ENCODE peak calls at places on chromosome 2, in four cellular contexts. G is HepG2, N is A549, O is GM12878. T is an unnamed sample.
A peak's percentile ranks its signal among the peaks of the same experiment; 100 is the strongest.

GRCh38 chr2:17615728-17616351 is 75.3 kb downstream of the VSNL1 start:
- DNase-seq in G (peak; percentile 30), N (no peak), O (no peak), T (no peak)

GRCh38 chr2:231118122-231118942 is 6.5 kb downstream of the HTR2B start:
- DNase-seq in G (no peak), N (no peak), O (no peak), T (no peak)

GRCh38 chr2:233331536-233331935 is 22.8 kb upstream of the DGKD start:
- DNase-seq in G (no peak), N (no peak), O (peak; percentile 80), T (peak; percentile 98)

GRCh38 chr2:24893934-24894333 is 26.1 kb downstream of the ADCY3 start:
- DNase-seq in G (no peak), N (no peak), O (no peak), T (no peak)

GRCh38 chr2:65436169-65436824 is 3.9 kb upstream of the SPRED2 start:
- DNase-seq in G (peak; percentile 89), N (peak; percentile 73), O (no peak), T (peak; percentile 95)

GRCh38 chr2:100272848-100273329 is 49.4 kb downstream of the LONRF2 start:
- DNase-seq in G (no peak), N (no peak), O (no peak), T (no peak)

GRCh38 chr2:219441451-219442205 is 7.0 kb downstream of the SPEG start:
- DNase-seq in G (no peak), N (peak; percentile 64), O (no peak), T (peak; percentile 62)

GRCh38 chr2:99643824-99644787 is 154.3 kb upstream of the REV1 start:
- DNase-seq in G (no peak), N (no peak), O (no peak), T (no peak)

GRCh38 chr2:72965770-72966430 is 48.6 kb downstream of the EMX1 start:
- DNase-seq in G (no peak), N (no peak), O (no peak), T (no peak)

GRCh38 chr2:170262343-170262742 is 84.4 kb downstream of the MYO3B start:
- DNase-seq in G (no peak), N (no peak), O (no peak), T (no peak)

GRCh38 chr2:164039270-164039669 is 303.5 kb upstream of the FIGN start:
- DNase-seq in G (no peak), N (no peak), O (no peak), T (no peak)

GRCh38 chr2:239932881-239933735 is 92.0 kb downstream of the NDUFA10 start:
- DNase-seq in G (no peak), N (no peak), O (no peak), T (no peak)

GRCh38 chr2:38922389-38922788 is 32.7 kb downstream of the ARHGEF33 start:
- DNase-seq in G (peak; percentile 56), N (no peak), O (no peak), T (no peak)

GRCh38 chr2:200422532-200423262 is 87.2 kb downstream of the KCTD18 start:
- DNase-seq in G (no peak), N (no peak), O (no peak), T (no peak)
- TF ChIP-seq CTCF in G (no peak), N (peak; percentile 16), O (no peak), T (no peak)

DNA sequence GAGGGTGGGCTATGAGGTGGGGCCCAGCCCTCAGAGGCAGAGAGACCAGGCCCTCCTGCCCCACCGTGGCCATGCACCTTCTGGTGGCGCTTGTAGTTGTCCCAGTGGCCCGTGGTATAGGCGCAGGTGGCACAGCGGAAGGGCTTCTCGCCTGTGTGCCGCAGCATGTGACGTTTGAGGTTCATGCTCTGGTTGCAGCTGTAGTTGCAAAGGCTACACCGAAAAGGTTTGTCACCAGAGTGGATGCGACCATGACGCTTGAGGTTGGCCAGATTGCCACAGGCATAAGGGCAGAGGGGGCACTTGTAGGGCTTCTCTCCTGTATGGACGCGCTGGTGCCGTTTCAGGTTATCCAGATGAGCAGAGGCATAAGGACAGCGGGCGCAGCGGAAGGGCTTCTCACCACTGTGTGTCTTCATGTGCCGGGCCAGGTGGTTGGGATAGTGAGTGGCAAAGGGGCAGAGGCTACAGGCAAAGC is 2.9 kb downstream of the ZNF513 start:
- DNase-seq in G (no peak), N (no peak), O (no peak), T (no peak)
- TF ChIP-seq POLR2A in G (peak; percentile 10), N (peak; percentile 10), O (peak; percentile 15), T (peak; percentile 22)

GRCh38 chr2:145197944-145198343 is 678.0 kb upstream of the ZEB2 start:
- DNase-seq in G (no peak), N (no peak), O (no peak), T (no peak)

GRCh38 chr2:145199052-145199451 is 679.1 kb upstream of the ZEB2 start:
- DNase-seq in G (no peak), N (no peak), O (no peak), T (no peak)

GRCh38 chr2:145199832-145200231 is 679.9 kb upstream of the ZEB2 start:
- DNase-seq in G (no peak), N (no peak), O (no peak), T (no peak)

GRCh38 chr2:145200307-145200706 is 680.4 kb upstream of the ZEB2 start:
- DNase-seq in G (no peak), N (no peak), O (no peak), T (no peak)

DNA sequence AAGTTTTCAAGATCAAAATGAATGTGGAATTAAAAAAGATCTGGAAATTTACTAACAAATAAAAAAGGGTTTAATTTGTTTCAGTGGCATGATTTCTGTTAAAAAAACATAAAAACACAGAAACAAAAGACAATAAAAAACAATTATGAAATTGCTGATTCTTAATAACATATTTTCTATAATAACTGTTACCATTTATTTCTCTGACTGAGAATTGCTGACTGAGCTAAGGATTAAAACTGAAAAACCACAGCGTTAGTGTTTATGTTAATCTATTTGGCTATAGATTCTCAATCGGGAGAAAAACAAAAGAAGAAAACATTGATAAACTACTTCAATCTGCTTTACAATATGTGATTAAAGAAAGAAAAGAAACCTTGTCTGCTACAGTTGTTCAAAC is 678.6 kb upstream of the ZEB2 start:
- DNase-seq in G (no peak), N (no peak), O (no peak), T (no peak)
- TF ChIP-seq MYC in G (no peak), N (no peak), O (no peak), T (no peak)

GRCh38 chr2:54831480-54831879 is 108.0 kb downstream of the EML6 start:
- DNase-seq in G (no peak), N (no peak), O (no peak), T (no peak)
- TF ChIP-seq CTCF in G (no peak), N (no peak), O (no peak), T (no peak)

GRCh38 chr2:218322756-218323525 is 30.6 kb upstream of the TMBIM1 start:
- DNase-seq in G (peak; percentile 97), N (peak; percentile 84), O (no peak), T (peak; percentile 96)
- TF ChIP-seq POLR2A in G (peak; percentile 78), N (peak; percentile 55), O (peak; percentile 35), T (peak; percentile 58)

DNA sequence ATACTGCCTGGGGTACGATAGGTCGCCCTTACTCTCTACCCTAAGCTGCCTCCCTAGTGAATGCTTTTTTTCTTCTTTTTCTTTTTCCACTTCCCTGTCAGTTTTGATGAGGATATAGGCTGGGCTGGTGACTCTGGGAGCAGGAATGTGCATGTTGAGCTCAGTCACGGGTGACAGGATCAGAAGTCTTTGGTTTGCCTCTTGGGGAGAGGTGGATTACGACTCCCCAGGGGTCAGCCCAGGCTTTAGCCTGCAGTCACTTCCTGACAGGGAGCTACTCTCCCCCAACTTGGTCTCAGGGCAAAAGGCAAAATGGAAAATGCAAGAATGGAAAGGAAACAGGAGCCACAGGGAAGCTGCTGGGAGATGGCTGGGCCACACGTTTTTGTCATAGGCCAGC is 57.3 kb downstream of the THNSL2 start:
- DNase-seq in G (no peak), N (no peak), O (no peak), T (no peak)
- TF ChIP-seq MYC in G (no peak), N (no peak), O (no peak), T (no peak)

T was measured in NB4.